ENCODE peak calls at places on chromosomes 7 and 10, in six cellular contexts. H is SHP77; C is stimulated activated CD4-positive, alpha-beta T cell treated with anti-CD3 and anti-CD28 coated beads, Interleukin-1b, Interleukin-23, amount 100 ng/mL, for 4 hours; F is naive thymus-derived CD8-positive, alpha-beta T cell; X is pancreas; A is nephron progenitor cell. G is an unnamed sample.

GRCh38 chr7:107966701-107967100 is 36.3 kb downstream of the LAMB1 start:
- DNase-seq in H (peak; percentile 77), C (no peak), F (no peak), X (no peak), A (no peak), G (no peak)

GRCh38 chr7:143331179-143331825 is 15.4 kb downstream of the CLCN1 start:
- DNase-seq in H (no peak), C (no peak), F (no peak), X (no peak), A (no peak), G (no peak)

GRCh38 chr10:112261281-112261822 is 21.8 kb upstream of the TECTB start:
- DNase-seq in H (no peak), C (no peak), F (no peak), X (no peak), A (no peak), G (no peak)

GRCh38 chr10:87585565-87586514 is 73.8 kb upstream of the PAPSS2 start:
- DNase-seq in H (no peak), C (no peak), F (no peak), X (no peak), A (no peak), G (no peak)

GRCh38 chr10:6346621-6347020 is 143.9 kb downstream of the PFKFB3 start:
- DNase-seq in H (no peak), C (no peak), F (no peak), X (no peak), A (no peak), G (no peak)

GRCh38 chr7:67618569-67619543 is 622.2 kb downstream of the TYW1 start:
- DNase-seq in H (peak; percentile 62), C (no peak), F (no peak), X (no peak), A (peak; percentile 40), G (peak; percentile 38)

GRCh38 chr10:31353574-31353973 is 34.6 kb downstream of the ZEB1 start:
- DNase-seq in H (no peak), C (no peak), F (no peak), X (no peak), A (no peak), G (no peak)

GRCh38 chr7:75796420-75796819 is 17.2 kb downstream of the CCL24 start:
- DNase-seq in H (no peak), C (no peak), F (no peak), X (no peak), A (no peak), G (no peak)

GRCh38 chr7:117269895-117270294 is 53.0 kb downstream of the WNT2 start:
- DNase-seq in H (no peak), C (no peak), F (no peak), X (no peak), A (no peak), G (no peak)

GRCh38 chr10:59234814-59235429 is 58.5 kb downstream of the PHYHIPL start:
- DNase-seq in H (no peak), C (no peak), F (no peak), X (no peak), A (peak; percentile 9), G (no peak)

GRCh38 chr10:79385804-79386531 is 38.7 kb downstream of the PPIF start:
- DNase-seq in H (no peak), C (no peak), F (no peak), X (no peak), A (no peak), G (no peak)

GRCh38 chr10:132876131-132876860 is 66.1 kb downstream of the CFAP46 start:
- DNase-seq in H (no peak), C (no peak), F (no peak), X (peak; percentile 8), A (no peak), G (no peak)

GRCh38 chr7:151249732-151250072 is 1.2 kb upstream of the SMARCD3 start:
- DNase-seq in H (no peak), C (no peak), F (no peak), X (peak; percentile 79), A (peak; percentile 38), G (no peak)

GRCh38 chr10:34637419-34637911 is 177.6 kb downstream of the PARD3 start:
- DNase-seq in H (peak; percentile 63), C (peak; percentile 57), F (peak; percentile 32), X (peak; percentile 25), A (peak; percentile 86), G (peak; percentile 20)

GRCh38 chr7:158533386-158534133 is 54.1 kb downstream of the PTPRN2 start:
- DNase-seq in H (no peak), C (no peak), F (no peak), X (no peak), A (no peak), G (no peak)

GRCh38 chr10:21399392-21400015 is 126.0 kb downstream of the SKIDA1 start:
- DNase-seq in H (peak; percentile 85), C (no peak), F (no peak), X (no peak), A (no peak), G (peak; percentile 69)

GRCh38 chr10:76632158-76633051 is 1005.2 kb downstream of the KCNMA1 start:
- DNase-seq in H (no peak), C (no peak), F (no peak), X (peak; percentile 52), A (peak; percentile 16), G (peak; percentile 68)

GRCh38 chr10:94640562-94640961 is 43.0 kb upstream of the CYP2C18 start:
- DNase-seq in H (no peak), C (no peak), F (no peak), X (no peak), A (no peak), G (no peak)

GRCh38 chr7:43244232-43244631 is 131.8 kb downstream of the HECW1 start:
- DNase-seq in H (no peak), C (no peak), F (no peak), X (no peak), A (no peak), G (no peak)

GRCh38 chr7:158815471-158816128 is 13.7 kb downstream of the ESYT2 start:
- DNase-seq in H (no peak), C (no peak), F (no peak), X (no peak), A (no peak), G (no peak)

GRCh38 chr10:482848-483247 is 206.6 kb downstream of the DIP2C start:
- DNase-seq in H (no peak), C (no peak), F (no peak), X (no peak), A (no peak), G (no peak)

GRCh38 chr10:109282510-109282909 is 640.8 kb downstream of the XPNPEP1 start:
- DNase-seq in H (no peak), C (no peak), F (no peak), X (no peak), A (no peak), G (no peak)

GRCh38 chr7:88689821-88690220 is 69.7 kb upstream of the ZNF804B start:
- DNase-seq in H (no peak), C (no peak), F (no peak), X (no peak), A (no peak), G (no peak)

GRCh38 chr7:82595176-82595575 is 151.6 kb upstream of the CACNA2D1 start:
- DNase-seq in H (peak; percentile 11), C (no peak), F (no peak), X (no peak), A (no peak), G (no peak)

GRCh38 chr7:135509589-135509838 is 388 bp downstream of the CNOT4 start:
- DNase-seq in H (no peak), C (no peak), F (no peak), X (no peak), A (no peak), G (no peak)

GRCh38 chr7:37067961-37068536 is 343.8 kb upstream of the AOAH start:
- DNase-seq in H (peak; percentile 85), C (no peak), F (no peak), X (no peak), A (peak; percentile 49), G (no peak)

GRCh38 chr7:17939111-17939669 is 1.1 kb downstream of the SNX13 start:
- DNase-seq in H (no peak), C (no peak), F (no peak), X (no peak), A (no peak), G (peak; percentile 3)

GRCh38 chr7:71752171-71752935 is 620.4 kb downstream of the GALNT17 start:
- DNase-seq in H (peak; percentile 26), C (peak; percentile 7), F (no peak), X (peak; percentile 44), A (peak; percentile 89), G (peak; percentile 75)

GRCh38 chr10:100653957-100654834 is 91.2 kb upstream of the PAX2 start:
- DNase-seq in H (no peak), C (peak; percentile 42), F (peak; percentile 4), X (no peak), A (peak; percentile 83), G (no peak)

G was measured in NCI-H774.